ENCODE peak calls at places on chromosomes 13 and 19, in five cellular contexts. S, U, J, G and P are unnamed samples.

GRCh38 chr19:12748489-12748888 is 3.1 kb upstream of the BEST2 start:
- DNase-seq in S (no peak), U (no peak), J (no peak), G (peak), P (no peak)

GRCh38 chr19:43934055-43934984 is 762 bp downstream of the ZNF45 start:
- DNase-seq in S (no peak), U (no peak), J (no peak), G (peak), P (peak)

GRCh38 chr19:29812080-29812880 is 489 bp downstream of the CCNE1 start:
- DNase-seq in S (no peak), U (no peak), J (no peak), G (peak), P (no peak)

GRCh38 chr13:37097008-37097579 is 8.4 kb downstream of the CSNK1A1L start:
- DNase-seq in S (peak), U (no peak), J (no peak), G (no peak), P (no peak)

GRCh38 chr19:10858204-10858828 is 10.1 kb downstream of the C19orf38 start:
- DNase-seq in S (no peak), U (no peak), J (peak), G (peak), P (peak)

GRCh38 chr19:4707956-4708650 is 15.5 kb downstream of the DPP9 start:
- DNase-seq in S (peak), U (peak), J (no peak), G (no peak), P (peak)

GRCh38 chr13:95275322-95276118 is 25.7 kb downstream of the ABCC4 start:
- DNase-seq in S (no peak), U (no peak), J (peak), G (no peak), P (peak)

GRCh38 chr13:107834268-107834667 is 381.1 kb downstream of the LIG4 start:
- DNase-seq in S (peak), U (no peak), J (peak), G (no peak), P (peak)

GRCh38 chr13:69857188-69857821 is 250.3 kb upstream of the ATXN8OS start:
- DNase-seq in S (peak), U (no peak), J (no peak), G (peak), P (peak)

GRCh38 chr13:84430441-84430840 is 548.2 kb upstream of the SLITRK1 start:
- DNase-seq in S (no peak), U (no peak), J (no peak), G (no peak), P (peak)

GRCh38 chr13:113364933-113365371 is 1.0 kb upstream of the GRTP1 start:
- DNase-seq in S (no peak), U (no peak), J (no peak), G (no peak), P (no peak)

GRCh38 chr19:35264281-35265125 is 4.3 kb upstream of the USF2 start:
- DNase-seq in S (no peak), U (peak), J (no peak), G (no peak), P (no peak)

GRCh38 chr13:83547043-83547442 is 335.2 kb downstream of the SLITRK1 start:
- DNase-seq in S (no peak), U (no peak), J (no peak), G (no peak), P (no peak)

DNA sequence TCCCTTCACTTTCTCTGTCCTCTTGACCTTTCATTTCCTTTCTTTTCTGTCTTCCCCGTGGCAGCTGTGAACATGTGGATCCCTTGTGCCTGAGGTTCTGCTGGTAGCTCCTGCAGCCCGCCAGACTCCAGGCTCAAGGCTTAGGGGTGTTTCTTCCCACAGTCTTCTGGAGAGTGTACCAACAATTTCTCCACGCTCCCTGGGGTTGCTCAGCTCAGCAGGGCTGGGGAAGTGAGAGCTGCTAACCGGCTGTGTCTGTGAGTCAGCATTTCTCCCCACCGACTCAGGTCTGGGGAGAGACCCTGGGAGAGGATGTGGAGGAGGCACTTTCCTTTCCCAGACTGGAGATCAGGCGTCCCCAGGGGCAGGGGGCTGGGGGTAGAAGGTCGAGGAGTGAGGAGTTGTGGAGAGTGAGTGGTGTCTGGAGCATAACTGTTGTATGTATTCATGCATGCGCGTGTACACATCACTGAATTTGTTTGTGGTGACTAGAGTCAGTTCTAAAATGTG is 193.6 kb downstream of the KCNRG start:
- DNase-seq in S (peak), U (no peak), J (no peak), G (peak), P (peak)
- H3K4me3 ChIP-seq in S (peak), U (peak), J (no peak), G (no peak), P (peak)

GRCh38 chr19:5864725-5865486 is 5.4 kb downstream of the FUT5 start:
- DNase-seq in S (no peak), U (no peak), J (no peak), G (no peak), P (no peak)
- TF ChIP-seq CTCF in S (peak), U (peak), J (no peak), G (no peak), P (peak)

DNA sequence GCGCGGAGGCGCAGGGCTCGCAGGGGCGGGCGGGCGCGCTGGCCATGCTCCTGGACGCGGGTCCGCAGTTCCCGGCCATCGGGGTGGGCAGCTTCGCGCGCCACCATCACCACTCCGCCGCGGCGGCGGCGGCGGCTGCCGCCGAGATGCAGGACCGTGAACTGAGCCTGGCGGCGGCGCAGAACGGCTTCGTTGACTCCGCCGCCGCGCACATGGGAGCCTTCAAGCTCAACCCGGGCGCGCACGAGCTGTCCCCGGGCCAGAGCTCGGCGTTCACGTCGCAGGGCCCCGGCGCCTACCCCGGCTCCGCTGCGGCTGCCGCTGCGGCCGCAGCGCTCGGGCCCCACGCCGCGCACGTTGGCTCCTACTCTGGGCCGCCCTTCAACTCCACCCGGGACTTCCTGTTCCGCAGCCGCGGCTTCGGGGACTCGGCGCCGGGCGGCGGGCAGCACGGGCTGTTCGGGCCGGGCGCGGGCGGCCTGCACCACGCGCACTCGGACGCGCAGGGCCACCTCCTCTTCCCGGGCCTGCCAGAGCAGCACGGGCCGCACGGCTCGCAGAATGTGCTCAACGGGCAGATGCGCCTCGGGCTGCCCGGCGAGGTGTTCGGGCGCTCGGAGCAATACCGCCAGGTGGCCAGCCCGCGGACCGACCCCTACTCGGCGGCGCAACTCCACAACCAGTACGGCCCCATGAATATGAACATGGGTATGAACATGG is 597 bp downstream of the ZIC2 start:
- DNase-seq in S (peak), U (no peak), J (no peak), G (peak), P (no peak)
- H3K4me3 ChIP-seq in S (peak), U (peak), J (peak), G (peak), P (peak)

GRCh38 chr13:51262501-51263211 is 40.5 kb downstream of the FAM124A start:
- DNase-seq in S (no peak), U (no peak), J (no peak), G (peak), P (peak)
- TF ChIP-seq CTCF in S (peak), U (no peak), J (no peak), G (no peak), P (peak)